ENCODE peak calls at places on chromosome 4, in ten cellular contexts. W is cardiac muscle cell, Z is pancreas, S is SK-N-SH, Q is tibial artery, P is IMR-90, K is GM23338, T is uterus, O is DND-41, M is lung. A is an unnamed sample.

GRCh38 chr4:1249731-1250526 is 999 bp upstream of the CTBP1 start:
- DNase-seq in W (peak; percentile 56), Z (peak; percentile 61), Q (peak; percentile 26), M (peak; percentile 51), O (peak; percentile 52), S (peak; percentile 13), P (no peak), K (peak; percentile 66), T (peak; percentile 57), A (no peak)

GRCh38 chr4:6942238-6942800 is 32.7 kb downstream of the TBC1D14 start:
- DNase-seq in O (peak; percentile 21), W (peak; percentile 96), P (peak; percentile 98), Q (no peak), K (no peak), T (peak; percentile 51), Z (no peak), S (no peak), M (peak; percentile 39), A (no peak)

GRCh38 chr4:110287130-110287529 is 88.7 kb upstream of the ELOVL6 start:
- DNase-seq in Q (no peak), S (no peak), W (peak; percentile 76), O (no peak), P (peak; percentile 81), K (no peak), Z (no peak), T (no peak), M (no peak), A (no peak)

GRCh38 chr4:57158221-57158620 is 48.0 kb upstream of the IGFBP7 start:
- DNase-seq in W (peak; percentile 36), K (no peak), T (no peak), S (peak; percentile 42), P (no peak), Z (no peak), M (no peak), O (no peak), Q (no peak), A (no peak)

GRCh38 chr4:119490335-119490734 is 138.3 kb downstream of the PDE5A start:
- DNase-seq in S (no peak), T (no peak), P (peak; percentile 69), Z (no peak), M (no peak), O (no peak), K (peak; percentile 68), W (peak; percentile 38), Q (no peak), A (no peak)

GRCh38 chr4:20015825-20016224 is 235.9 kb upstream of the SLIT2 start:
- DNase-seq in Q (no peak), M (no peak), K (no peak), P (peak; percentile 80), T (no peak), S (no peak), W (no peak), O (no peak), Z (no peak), A (no peak)

GRCh38 chr4:116055857-116056827 is 942.7 kb upstream of the NDST4 start:
- DNase-seq in Z (no peak), Q (no peak), S (peak; percentile 1), O (no peak), T (no peak), K (peak; percentile 35), W (peak; percentile 8), P (no peak), M (no peak), A (no peak)

GRCh38 chr4:142380052-142380598 is 466.0 kb downstream of the INPP4B start:
- DNase-seq in T (no peak), K (no peak), Z (no peak), S (no peak), O (no peak), W (no peak), M (no peak), P (no peak), Q (no peak), A (no peak)

GRCh38 chr4:24810016-24810415 is 14.6 kb downstream of the SOD3 start:
- DNase-seq in P (peak; percentile 83), O (no peak), W (no peak), T (no peak), S (no peak), K (no peak), Z (no peak), M (no peak), Q (no peak), A (no peak)

GRCh38 chr4:105944535-105944934 is 49.3 kb downstream of the NPNT start:
- DNase-seq in Z (no peak), S (no peak), O (no peak), T (no peak), W (peak; percentile 71), P (peak; percentile 12), Q (no peak), M (no peak), K (no peak), A (no peak)

GRCh38 chr4:165016971-165017370 is 14.8 kb upstream of the TRIM60 start:
- DNase-seq in K (peak; percentile 79), M (no peak), P (no peak), Q (no peak), W (peak; percentile 5), Z (no peak), S (peak; percentile 38), O (no peak), T (no peak), A (no peak)

GRCh38 chr4:66430856-66431255 is 760.6 kb upstream of the EPHA5 start:
- DNase-seq in S (no peak), Q (no peak), K (no peak), O (no peak), Z (no peak), P (peak; percentile 17), W (peak; percentile 70), M (no peak), T (no peak), A (no peak)

GRCh38 chr4:108272566-108272965 is 103.8 kb upstream of the LEF1 start:
- DNase-seq in S (no peak), K (no peak), P (peak; percentile 70), M (no peak), W (peak; percentile 1), T (no peak), Z (no peak), Q (no peak), O (peak; percentile 60), A (no peak)

DNA sequence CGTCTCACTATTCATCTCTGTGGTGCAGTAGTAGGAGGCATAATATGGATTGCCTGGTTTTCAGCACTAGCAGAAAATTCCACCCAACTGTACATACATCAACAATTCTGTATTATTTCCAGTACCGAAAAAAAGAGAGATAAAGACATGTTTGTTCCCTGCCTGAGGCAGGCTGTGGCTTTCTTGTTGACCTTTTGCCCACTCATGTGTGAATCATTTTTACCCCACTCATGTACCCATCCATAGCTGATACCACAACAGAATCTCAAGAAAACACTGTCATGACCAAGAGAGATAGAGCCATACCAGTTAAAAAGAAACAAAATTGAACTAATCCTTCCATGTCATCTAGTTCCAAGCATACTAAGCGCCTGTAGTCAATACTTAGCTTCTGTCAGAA is 220.0 kb downstream of the RAB28 start:
- DNase-seq in Q (no peak), T (no peak), S (no peak), K (no peak), P (no peak), M (no peak), O (no peak), Z (no peak), W (peak; percentile 26), A (no peak)
- H3K4me1 ChIP-seq in Q (no peaks in the 10 kb centered on the region), T (no peaks in the 10 kb centered on the region), S (no peaks in the 10 kb centered on the region), K (peaks cover 25% of the 10 kb centered on the region), P (no peaks in the 10 kb centered on the region), M (no peaks in the 10 kb centered on the region), O (no peaks in the 10 kb centered on the region), Z (no peaks in the 10 kb centered on the region), W (no peaks in the 10 kb centered on the region), A (no peaks in the 10 kb centered on the region)

GRCh38 chr4:112636688-112637551 is at the start of the genes LARP7 and ZGRF1:
- DNase-seq in Q (peak; percentile 99), K (peak; percentile 100), P (peak; percentile 99), T (peak; percentile 99), M (peak; percentile 99), S (peak; percentile 86), W (peak; percentile 100), O (peak; percentile 98), Z (peak; percentile 98), A (peak; percentile 96)
- TF ChIP-seq CTCF in Q (peak; percentile 97), K (peak; percentile 63), P (peak; percentile 96), T (peak; percentile 98), M (peak; percentile 75), S (peak; percentile 88), W (peak; percentile 89), O (peak; percentile 94), Z (peak; percentile 95), A (peak; percentile 99)

GRCh38 chr4:151728679-151729078 is 32.1 kb downstream of the GATB start:
- DNase-seq in Z (no peak), W (no peak), T (no peak), P (no peak), Q (no peak), M (no peak), K (no peak), S (no peak), O (no peak), A (no peak)
- H3K27ac ChIP-seq in Z (no peak overlapping the region), W (no peak overlapping the region), T (no peak overlapping the region), P (no peak overlapping the region), Q (no peak overlapping the region), M (no peak overlapping the region), K (no peak overlapping the region), S (no peak overlapping the region), O (no peak overlapping the region), A (no peak overlapping the region)

GRCh38 chr4:81982846-81983540 is 390.8 kb downstream of the HNRNPD start:
- DNase-seq in P (no peak), T (no peak), Q (no peak), W (no peak), K (no peak), Z (no peak), O (no peak), S (no peak), M (no peak), A (no peak)

GRCh38 chr4:81988178-81988577 is 385.6 kb downstream of the HNRNPD start:
- DNase-seq in T (no peak), O (no peak), M (no peak), Q (no peak), Z (no peak), W (no peak), S (no peak), K (no peak), P (no peak), A (no peak)

GRCh38 chr4:81981218-81981617 is 392.6 kb downstream of the HNRNPD start:
- DNase-seq in W (no peak), M (no peak), O (no peak), T (no peak), Q (no peak), Z (no peak), P (no peak), S (no peak), K (no peak), A (no peak)

DNA sequence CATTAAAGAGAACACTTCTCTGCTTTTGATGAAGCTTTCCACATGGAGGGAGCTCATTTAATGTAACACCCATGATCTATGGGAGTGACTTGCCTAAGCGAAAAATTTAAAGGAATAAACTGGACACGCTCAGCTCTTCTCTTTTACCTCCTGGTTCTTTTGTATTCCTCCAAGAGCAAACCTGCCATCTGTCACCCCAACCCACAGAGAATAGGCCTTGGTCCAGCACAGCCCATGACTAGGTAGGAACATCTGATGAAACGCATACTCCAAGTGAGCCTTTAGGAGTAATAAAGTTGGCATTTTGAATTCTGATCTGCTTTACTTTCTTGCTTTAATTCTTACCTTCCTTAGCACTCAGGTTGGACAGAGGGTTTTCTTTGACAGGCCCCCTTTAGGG is 389.0 kb downstream of the HNRNPD start:
- DNase-seq in T (no peak), S (no peak), P (no peak), Z (no peak), W (no peak), K (no peak), Q (no peak), M (no peak), O (no peak), A (no peak)
- H3K4me1 ChIP-seq in T (no peaks in the 10 kb centered on the region), S (no peaks in the 10 kb centered on the region), P (no peaks in the 10 kb centered on the region), Z (no peaks in the 10 kb centered on the region), W (no peaks in the 10 kb centered on the region), K (no peaks in the 10 kb centered on the region), Q (no peaks in the 10 kb centered on the region), M (no peaks in the 10 kb centered on the region), O (no peaks in the 10 kb centered on the region), A (no peaks in the 10 kb centered on the region)

GRCh38 chr4:37780444-37781133 is 45.9 kb upstream of the PGM2 start:
- DNase-seq in Z (no peak), W (peak; percentile 58), K (peak; percentile 15), O (peak; percentile 88), M (no peak), S (no peak), P (no peak), Q (peak; percentile 37), T (no peak), A (no peak)
- TF ChIP-seq CTCF in Z (no peak), W (peak; percentile 27), K (peak; percentile 11), O (peak; percentile 78), M (no peak), S (no peak), P (no peak), Q (no peak), T (no peak), A (no peak)